ENCODE peak calls at places on chromosomes 5 and 9, in four cellular contexts. D is foreskin fibroblast, X is tibial artery, T is WERI-Rb-1. G is an unnamed sample.

GRCh38 chr5:44885903-44886302 is 77.2 kb downstream of the MRPS30 start:
- DNase-seq in D (no peak), X (no peak), T (no peak), G (no peak)

GRCh38 chr9:3527653-3527960 is 1.8 kb upstream of the RFX3 start:
- DNase-seq in X (no peak), D (no peak), T (no peak), G (no peak)

GRCh38 chr5:143494595-143494994 is 91.1 kb upstream of the NR3C1 start:
- DNase-seq in X (no peak), T (no peak), D (no peak), G (no peak)

GRCh38 chr5:40124367-40124766 is 555.3 kb upstream of the PTGER4 start:
- DNase-seq in D (no peak), X (no peak), T (no peak), G (no peak)

GRCh38 chr5:126680215-126680817 is 79.6 kb downstream of the PHAX start:
- DNase-seq in T (peak; percentile 74), D (peak; percentile 60), X (no peak), G (no peak)

GRCh38 chr5:143248822-143249579 is 154.5 kb downstream of the NR3C1 start:
- DNase-seq in T (no peak), D (peak; percentile 73), X (no peak), G (no peak)

GRCh38 chr5:54904425-54904824 is 81.0 kb downstream of the ESM1 start:
- DNase-seq in D (peak; percentile 62), X (no peak), T (no peak), G (no peak)

GRCh38 chr9:133191989-133192388 is 17.1 kb downstream of the OBP2B start:
- DNase-seq in T (no peak), X (no peak), D (no peak), G (no peak)

GRCh38 chr5:179732918-179733763 is 519 bp downstream of the MAML1 start:
- DNase-seq in T (peak; percentile 6), D (peak; percentile 23), X (peak; percentile 74), G (no peak)

GRCh38 chr5:5164158-5164557 is 24.0 kb downstream of the ADAMTS16 start:
- DNase-seq in T (no peak), X (no peak), D (no peak), G (no peak)

GRCh38 chr5:122089096-122089495 is 11.0 kb upstream of the LOX start:
- DNase-seq in T (no peak), X (no peak), D (no peak), G (no peak)

GRCh38 chr5:13945271-13945670 is 783 bp upstream of the DNAH5 start:
- DNase-seq in T (no peak), D (no peak), X (no peak), G (no peak)

GRCh38 chr5:139677404-139678282 is 29.5 kb downstream of the CXXC5 start:
- DNase-seq in X (no peak), T (peak; percentile 85), D (no peak), G (no peak)

GRCh38 chr9:80467632-80468031 is 895.9 kb downstream of the TLE4 start:
- DNase-seq in X (no peak), D (no peak), T (no peak), G (no peak)

GRCh38 chr5:179162351-179163235 is 102.4 kb downstream of the ZNF354C start:
- DNase-seq in T (no peak), X (peak; percentile 60), D (no peak), G (no peak)

GRCh38 chr5:137366526-137366925 is 132.6 kb downstream of the SPOCK1 start:
- DNase-seq in T (peak; percentile 35), X (no peak), D (no peak), G (no peak)

GRCh38 chr5:180831139-180832080 is 28.8 kb upstream of the MGAT1 start:
- DNase-seq in T (peak; percentile 61), X (peak; percentile 92), D (peak; percentile 77), G (peak; percentile 82)
- TF ChIP-seq CTCF in T (no peak), X (peak; percentile 7), D (no peak), G (no peak)

DNA sequence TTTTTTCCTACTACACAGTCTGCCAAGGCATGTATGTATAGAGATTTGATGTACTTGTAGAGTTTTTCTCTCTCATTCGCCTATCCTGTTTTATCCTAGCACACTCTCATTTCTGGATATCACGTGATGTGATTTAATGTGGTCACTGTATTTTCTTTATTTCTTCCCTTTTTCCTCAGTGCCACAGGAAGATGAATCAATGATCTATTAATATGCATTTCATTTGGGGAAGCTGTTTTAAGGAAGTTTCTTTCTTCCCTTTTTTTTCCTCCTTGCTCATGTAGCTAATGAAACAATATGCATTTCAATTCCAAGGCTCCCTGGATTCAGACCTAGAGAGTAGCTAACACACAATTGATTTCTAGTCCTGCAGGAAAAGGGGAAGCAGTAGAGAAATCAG is 506.3 kb upstream of the WWC1 start:
- DNase-seq in T (no peak), D (no peak), X (no peak), G (no peak)
- TF ChIP-seq CTCF in T (no peak), D (no peak), X (no peak), G (no peak)

GRCh38 chr5:138655530-138656245 is 80.5 kb upstream of the HSPA9 start:
- DNase-seq in D (no peak), T (no peak), X (no peak), G (no peak)
- TF ChIP-seq CTCF in D (no peak), T (no peak), X (no peak), G (no peak)

DNA sequence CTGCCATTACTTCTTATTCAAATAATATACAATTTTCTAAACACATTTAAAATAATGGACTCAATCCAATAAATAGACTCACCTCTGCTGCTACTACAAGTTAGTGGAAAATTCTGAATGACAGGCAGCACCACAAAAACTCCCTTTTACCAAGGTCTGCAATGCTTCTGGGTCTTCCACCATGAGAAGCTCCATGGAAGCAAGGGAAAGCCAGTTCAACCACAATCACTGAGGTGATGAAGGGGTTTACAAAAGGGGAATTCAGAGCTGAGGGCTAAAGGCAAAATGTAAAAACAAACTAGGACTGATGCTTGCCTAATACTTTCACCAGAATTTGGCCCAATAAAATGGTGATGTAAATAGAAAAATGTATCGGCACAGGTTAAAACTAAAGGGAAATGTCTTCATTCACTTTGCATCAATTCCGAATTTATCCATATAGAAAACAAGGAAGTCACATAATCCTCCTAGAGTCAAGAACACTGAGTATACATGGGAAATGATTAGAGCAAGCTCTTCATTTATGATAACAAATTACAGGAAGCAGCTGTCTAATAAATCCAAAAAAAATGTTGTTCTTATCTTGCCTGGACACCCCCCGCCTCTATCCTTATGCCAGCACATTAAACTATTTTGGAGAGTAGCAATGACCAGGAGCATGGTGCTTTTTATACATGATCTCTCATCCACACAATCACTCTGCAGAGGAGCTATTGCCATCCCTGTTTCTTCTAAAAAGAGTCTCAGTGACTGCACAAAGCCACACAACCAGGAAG is 66.3 kb upstream of the NFIB start:
- DNase-seq in D (no peak), T (no peak), X (no peak), G (no peak)
- TF ChIP-seq CTCF in D (no peak), T (no peak), X (no peak), G (no peak)

DNA sequence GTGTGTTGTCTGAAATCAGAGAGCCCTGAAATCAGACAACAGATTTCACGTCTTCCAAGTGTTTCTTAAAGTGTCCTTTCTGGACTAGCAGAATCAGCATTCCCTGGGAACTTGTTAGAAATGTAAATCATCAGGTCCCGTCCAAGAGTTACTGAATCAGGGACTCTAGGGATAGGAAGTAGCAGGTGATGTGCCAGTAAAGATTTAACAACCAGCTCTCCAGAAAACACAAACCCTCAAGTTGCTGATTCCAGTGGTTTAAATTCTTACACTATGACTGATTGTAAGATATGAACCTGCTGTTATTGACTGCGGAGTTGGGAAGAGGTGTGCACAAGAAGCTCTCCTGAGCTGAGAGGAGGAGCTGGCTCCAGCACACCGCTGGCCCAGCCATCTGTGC is 39.1 kb upstream of the BASP1 start:
- DNase-seq in T (no peak), D (no peak), X (no peak), G (no peak)
- TF ChIP-seq CTCF in T (no peak), D (no peak), X (no peak), G (no peak)